ENCODE peak calls at places on chromosomes 5 and 9, in nine cellular contexts. P is body of pancreas, J is brain microvascular endothelial cell, I is neural progenitor cell, C is ovary, H is AG04450, Z is astrocyte, V is transverse colon, Q is BE2C. T is an unnamed sample. For H3K27me3, the result is how much of the 10 kb centered on the place peaks cover.

GRCh38 chr9:111878946-111879345 is 17.7 kb upstream of the UGCG start:
- DNase-seq in Q (no peak), J (no peak), H (no peak), C (no peak), Z (no peak), I (no peak), P (no peak), V (no peak), T (no peak)

GRCh38 chr5:175246242-175246891 is 197.6 kb downstream of the DRD1 start:
- DNase-seq in Z (peak), J (peak), V (peak), I (no peak), C (no peak), Q (no peak), H (peak), P (no peak), T (no peak)

GRCh38 chr5:30502277-30502676 is 691.2 kb upstream of the CDH6 start:
- DNase-seq in C (no peak), H (no peak), P (no peak), V (no peak), I (no peak), J (peak), Z (peak), Q (no peak), T (no peak)

GRCh38 chr5:114380721-114381120 is 18.9 kb downstream of the KCNN2 start:
- DNase-seq in Q (no peak), Z (no peak), H (no peak), I (no peak), J (no peak), C (no peak), V (no peak), P (no peak), T (no peak)

GRCh38 chr9:134709512-134710270 is 68.1 kb downstream of the COL5A1 start:
- DNase-seq in C (no peak), V (no peak), Z (peak), H (no peak), J (peak), I (no peak), P (no peak), Q (peak), T (no peak)

GRCh38 chr9:113484258-113484730 is 20.8 kb downstream of the RGS3 start:
- DNase-seq in Z (no peak), V (peak), H (no peak), J (peak), C (peak), Q (peak), I (no peak), P (peak), T (no peak)

GRCh38 chr9:26266111-26266791 is 588.0 kb upstream of the TUSC1 start:
- DNase-seq in V (no peak), C (no peak), I (peak), Z (no peak), J (peak), Q (no peak), H (no peak), P (no peak), T (no peak)

GRCh38 chr5:103037673-103038455 is 82.1 kb downstream of the GIN1 start:
- DNase-seq in P (no peak), I (no peak), C (no peak), Z (no peak), H (no peak), Q (no peak), V (no peak), J (peak), T (no peak)

GRCh38 chr5:31404325-31404724 is 127.6 kb downstream of the DROSHA start:
- DNase-seq in I (no peak), V (no peak), H (no peak), C (no peak), P (no peak), Z (peak), Q (no peak), J (no peak), T (no peak)

GRCh38 chr5:10703676-10704075 is 57.4 kb downstream of the DAP start:
- DNase-seq in P (peak), I (no peak), H (no peak), V (peak), Q (no peak), C (peak), J (no peak), Z (no peak), T (no peak)

GRCh38 chr9:29873579-29873978 is 2300.3 kb upstream of the C9orf72 start:
- DNase-seq in V (no peak), Z (no peak), J (no peak), P (no peak), C (no peak), H (no peak), Q (no peak), I (no peak), T (no peak)

GRCh38 chr9:76302947-76303550 is 91.2 kb downstream of the RFK start:
- DNase-seq in Z (peak), H (peak), V (no peak), Q (peak), J (peak), P (peak), I (peak), C (no peak), T (no peak)

GRCh38 chr5:179819296-179820126 is 1.2 kb upstream of the SQSTM1 start:
- DNase-seq in J (peak), I (peak), Z (peak), V (peak), Q (peak), H (no peak), C (peak), P (peak), T (peak)

GRCh38 chr9:85453850-85454249 is 287.9 kb downstream of the AGTPBP1 start:
- DNase-seq in V (no peak), C (no peak), I (no peak), H (no peak), Q (no peak), Z (no peak), J (no peak), P (no peak), T (no peak)

GRCh38 chr9:94772128-94772527 is 45.6 kb downstream of the AOPEP start:
- DNase-seq in Z (no peak), C (no peak), V (no peak), H (no peak), Q (no peak), J (no peak), I (no peak), P (no peak), T (no peak)

DNA sequence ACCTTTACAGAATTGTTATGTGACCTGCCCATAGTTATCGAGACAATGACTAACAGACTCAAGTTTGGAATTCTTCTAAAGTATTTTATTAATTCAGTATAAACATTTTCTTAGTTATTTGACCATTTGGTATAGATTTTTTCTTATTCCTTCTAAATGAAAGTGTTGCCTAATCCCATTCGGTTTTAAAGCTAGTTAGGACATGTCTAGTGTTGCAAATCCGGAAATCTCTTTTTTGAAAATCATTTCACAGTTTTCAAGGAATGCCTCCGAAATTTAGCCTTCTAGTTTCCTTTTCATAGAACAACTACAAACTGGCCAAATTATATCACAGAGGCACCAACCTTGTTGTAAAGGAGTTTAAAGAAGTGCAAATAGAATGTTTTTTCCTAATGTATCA is 171.8 kb downstream of the XRCC4 start:
- DNase-seq in V (no peak), J (no peak), P (no peak), Z (no peak), Q (no peak), H (no peak), C (no peak), I (no peak), T (no peak)
- H3K27me3 ChIP-seq in V (under half), J (under half), P (under half), Z (under half), Q (under half), H (under half), C (under half), I (under half), T (under half)

GRCh38 chr5:155053482-155053881 is 39.9 kb downstream of the KIF4B start:
- DNase-seq in Q (no peak), H (no peak), I (no peak), J (no peak), Z (no peak), V (no peak), P (no peak), C (peak), T (no peak)
- H3K4me3 ChIP-seq in Q (no peak), H (no peak), I (no peak), J (no peak), Z (no peak), V (no peak), P (no peak), C (no peak), T (no peak)

GRCh38 chr9:92655896-92656536 is 13.9 kb downstream of the IPPK start:
- DNase-seq in C (peak), J (no peak), V (no peak), P (no peak), Q (no peak), Z (no peak), H (no peak), I (no peak), T (no peak)
- H3K27me3 ChIP-seq in C (under half), J (under half), V (under half), P (under half), Q (under half), Z (under half), H (under half), I (under half), T (under half)

GRCh38 chr9:977361-978116 is 1.1 kb downstream of the DMRT3 start:
- DNase-seq in C (no peak), Q (no peak), J (no peak), I (no peak), P (no peak), V (no peak), H (no peak), Z (no peak), T (no peak)
- H3K4me3 ChIP-seq in C (no peak), Q (no peak), J (no peak), I (peak), P (no peak), V (no peak), H (no peak), Z (no peak), T (peak)